ENCODE peak calls at places on chromosomes 16 and 17, in nine cellular contexts. R is right cardiac atrium; A is BJ; N is cardiac muscle cell; X is stimulated activated naive CD4-positive, alpha-beta T cell; L is RWPE1; S is dorsolateral prefrontal cortex; Z is stromal cell of bone marrow; D is NCI-H510A treated with DMSO at 0.1 percent for 48 hours. O is an unnamed sample.
A peak's percentile ranks its signal among the peaks of the same experiment; 100 is the strongest.

GRCh38 chr17:54849660-54850059 is 51.0 kb upstream of the TOM1L1 start:
- DNase-seq in R (no peak), A (no peak), N (no peak), X (no peak), L (no peak), S (no peak), Z (no peak), D (no peak), O (no peak)

GRCh38 chr17:61619953-61620352 is 28.9 kb upstream of the NACA2 start:
- DNase-seq in R (no peak), A (no peak), N (no peak), X (no peak), L (no peak), S (no peak), Z (no peak), D (no peak), O (no peak)

GRCh38 chr17:66369830-66370229 is 67.4 kb downstream of the PRKCA start:
- DNase-seq in R (no peak), A (no peak), N (no peak), X (no peak), L (no peak), S (no peak), Z (no peak), D (no peak), O (no peak)

GRCh38 chr16:31138621-31139578 is 3.4 kb upstream of the PRSS8 start:
- DNase-seq in R (peak; percentile 81), A (peak; percentile 4), N (peak; percentile 64), X (no peak), L (peak; percentile 91), S (no peak), Z (no peak), D (no peak), O (no peak)

GRCh38 chr17:55360971-55361370 is 60.7 kb downstream of the MMD start:
- DNase-seq in R (no peak), A (no peak), N (no peak), X (no peak), L (no peak), S (no peak), Z (no peak), D (no peak), O (no peak)

GRCh38 chr17:39863918-39864746 is at the start of gene IKZF3:
- DNase-seq in R (peak; percentile 80), A (no peak), N (peak; percentile 35), X (peak; percentile 70), L (peak; percentile 76), S (no peak), Z (no peak), D (peak; percentile 37), O (peak; percentile 92)

GRCh38 chr16:50359626-50360025 is 9.2 kb downstream of the BRD7 start:
- DNase-seq in R (no peak), A (no peak), N (no peak), X (no peak), L (no peak), S (no peak), Z (no peak), D (no peak), O (no peak)

GRCh38 chr17:21289902-21290571 is 5.5 kb downstream of the MAP2K3 start:
- DNase-seq in R (peak; percentile 92), A (no peak), N (peak; percentile 20), X (no peak), L (no peak), S (no peak), Z (no peak), D (no peak), O (no peak)